ENCODE peak calls at places on chromosome 18, in five cellular contexts. L is IMR-90, X is H1, Y is H9, C is neuronal stem cell. J is an unnamed sample.

GRCh38 chr18:50429207-50429948 is 54.5 kb downstream of the SKA1 start:
- DNase-seq in C (no peak), X (no peak), L (peak), Y (no peak), J (peak)

GRCh38 chr18:31498450-31499156 is 626 bp downstream of the DSG2 start:
- DNase-seq in X (no peak), L (no peak), Y (no peak), C (peak), J (peak)

GRCh38 chr18:24631238-24632025 is 171.0 kb downstream of the HRH4 start:
- DNase-seq in Y (peak), X (no peak), L (peak), C (no peak), J (no peak)

GRCh38 chr18:35935805-35936204 is 36.7 kb upstream of the RMP24 start:
- DNase-seq in Y (no peak), C (no peak), L (no peak), X (no peak), J (no peak)

GRCh38 chr18:8623549-8624106 is 14.4 kb downstream of the RAB12 start:
- DNase-seq in X (no peak), Y (no peak), L (no peak), C (no peak), J (peak)

GRCh38 chr18:76686737-76687231 is 135.6 kb upstream of the ZNF236 start:
- DNase-seq in L (peak), Y (peak), C (peak), X (no peak), J (peak)

GRCh38 chr18:60493066-60493465 is 120.5 kb upstream of the MC4R start:
- DNase-seq in C (no peak), X (peak), L (no peak), Y (peak), J (no peak)

GRCh38 chr18:23982154-23983071 is 32.1 kb upstream of the TTC39C start:
- DNase-seq in X (no peak), Y (no peak), C (no peak), L (peak), J (peak)

GRCh38 chr18:23970161-23971153 is 44.1 kb upstream of the TTC39C start:
- DNase-seq in C (no peak), X (no peak), L (no peak), Y (no peak), J (no peak)

GRCh38 chr18:2325308-2325849 is 245.9 kb downstream of the METTL4 start:
- DNase-seq in C (no peak), X (no peak), L (peak), Y (no peak), J (peak)

GRCh38 chr18:76388891-76389423 is 106.1 kb downstream of the ZNF516 start:
- DNase-seq in C (no peak), Y (no peak), X (no peak), L (peak), J (no peak)

GRCh38 chr18:77948571-77948970 is 698.9 kb downstream of the GALR1 start:
- DNase-seq in C (no peak), L (no peak), Y (no peak), X (no peak), J (no peak)

GRCh38 chr18:961644-962355 is 57.1 kb downstream of the ADCYAP1 start:
- DNase-seq in Y (peak), C (peak), L (peak), X (peak), J (peak)

GRCh38 chr18:48948112-48949050 is 2.4 kb downstream of the SMAD7 start:
- DNase-seq in Y (peak), L (peak), C (no peak), X (no peak), J (peak)
- H4K91ac ChIP-seq in Y (no peak), L (peak), C (no peak), X (no peak), J (peak)

DNA sequence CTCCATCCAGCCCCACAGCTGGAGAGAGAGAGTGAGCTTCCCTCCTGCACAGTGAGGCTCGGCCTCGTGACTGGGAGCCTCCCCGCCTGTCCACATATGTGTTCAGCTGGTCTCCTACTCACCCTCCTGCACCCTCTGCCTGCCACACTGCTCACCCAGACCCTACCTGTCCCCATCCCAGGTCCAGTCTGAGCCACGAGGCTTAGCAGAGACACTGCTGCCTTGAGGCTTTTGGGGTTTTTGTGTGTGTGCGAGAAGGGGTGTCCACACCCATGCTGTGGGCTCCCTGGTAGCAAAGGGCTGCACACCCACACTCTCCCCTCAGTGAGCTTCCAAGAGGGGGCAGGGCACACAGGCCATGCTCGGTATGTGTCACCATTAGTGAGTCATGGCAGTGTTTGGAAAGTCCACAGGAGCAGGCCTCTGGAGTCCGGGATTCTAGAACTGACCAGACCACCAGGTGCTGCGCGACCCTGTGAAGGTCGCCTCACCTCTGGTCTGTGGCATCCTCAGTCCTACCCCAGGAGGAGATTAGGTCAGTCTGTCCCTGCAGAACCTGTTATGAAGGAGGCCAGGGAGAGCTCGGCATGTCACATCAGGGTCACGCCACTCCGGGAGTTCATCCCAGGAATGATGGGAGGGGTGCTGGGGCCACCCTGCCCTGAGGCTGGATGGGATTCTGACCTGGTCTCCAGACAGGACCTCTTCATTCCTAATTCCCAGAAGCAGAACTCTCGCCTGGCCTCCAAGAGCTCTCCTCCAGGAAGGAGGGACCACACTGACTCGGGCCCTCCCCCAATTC is 39.9 kb upstream of the SMAD7 start:
- DNase-seq in L (peak), C (no peak), X (no peak), Y (peak), J (peak)
- H4K91ac ChIP-seq in L (peak), C (no peak), X (no peak), Y (no peak), J (peak)

GRCh38 chr18:48161911-48162698 is 231.6 kb upstream of the SMAD2 start:
- DNase-seq in Y (peak), X (no peak), C (no peak), L (no peak), J (no peak)
- H4K91ac ChIP-seq in Y (no peak), X (peak), C (no peak), L (no peak), J (peak)

GRCh38 chr18:11980555-11981382 is 538 bp upstream of the IMPA2 start:
- DNase-seq in L (peak), X (peak), C (peak), Y (peak), J (peak)
- H4K91ac ChIP-seq in L (peak), X (peak), C (no peak), Y (no peak), J (peak)

GRCh38 chr18:58788470-58788869 is 76.2 kb upstream of the ZNF532 start:
- DNase-seq in Y (no peak), X (no peak), L (no peak), C (no peak), J (no peak)
- H4K91ac ChIP-seq in Y (no peak), X (peak), L (peak), C (no peak), J (peak)

J was measured in mesenchymal stem cell.